ENCODE peak calls at places on chromosomes 1 and 21, in four cellular contexts. Z is brain microvascular endothelial cell, D is tibial nerve, L is upper lobe of left lung. R is an unnamed sample.

GRCh38 chr1:216183427-216183826 is 239.8 kb downstream of the USH2A start:
- DNase-seq in Z (no peak), L (no peak), D (no peak), R (no peak)

GRCh38 chr1:162541619-162542141 is 19.8 kb upstream of the UAP1 start:
- DNase-seq in Z (peak), D (peak), L (no peak), R (peak)

GRCh38 chr1:22131875-22132486 is 10.9 kb downstream of the WNT4 start:
- DNase-seq in D (no peak), Z (no peak), L (peak), R (no peak)

GRCh38 chr1:198174297-198174696 is 17.5 kb downstream of the NEK7 start:
- DNase-seq in D (no peak), L (no peak), Z (no peak), R (no peak)

GRCh38 chr1:204254031-204254661 is 40.4 kb upstream of the GOLT1A start:
- DNase-seq in D (peak), L (peak), Z (peak), R (peak)

GRCh38 chr1:67332653-67333529 is 25.2 kb downstream of the IL12RB2 start:
- DNase-seq in D (no peak), L (no peak), Z (no peak), R (no peak)

GRCh38 chr1:194537521-194537920 is 1351.1 kb upstream of the B3GALT2 start:
- DNase-seq in D (no peak), L (no peak), Z (no peak), R (no peak)

GRCh38 chr1:246946366-246946765 is 14.6 kb upstream of the AHCTF1 start:
- DNase-seq in L (no peak), D (no peak), Z (no peak), R (no peak)

GRCh38 chr1:192811594-192812239 is 2.9 kb downstream of the RGS2 start:
- DNase-seq in Z (no peak), D (no peak), L (no peak), R (no peak)

GRCh38 chr1:153560771-153561170 is 4.9 kb downstream of the S100A2 start:
- DNase-seq in Z (no peak), D (no peak), L (no peak), R (no peak)

GRCh38 chr1:248804771-248805681 is 20.7 kb downstream of the SH3BP5L start:
- DNase-seq in D (no peak), Z (no peak), L (peak), R (no peak)

GRCh38 chr1:229341811-229342304 is 989 bp downstream of the CCSAP start:
- DNase-seq in D (no peak), Z (no peak), L (peak), R (no peak)

GRCh38 chr1:160704250-160704649 is 7.4 kb downstream of the CD48 start:
- DNase-seq in D (peak), Z (no peak), L (peak), R (no peak)

GRCh38 chr1:43774359-43774758 is 67.0 kb downstream of the ST3GAL3 start:
- DNase-seq in D (no peak), Z (peak), L (no peak), R (peak)

DNA sequence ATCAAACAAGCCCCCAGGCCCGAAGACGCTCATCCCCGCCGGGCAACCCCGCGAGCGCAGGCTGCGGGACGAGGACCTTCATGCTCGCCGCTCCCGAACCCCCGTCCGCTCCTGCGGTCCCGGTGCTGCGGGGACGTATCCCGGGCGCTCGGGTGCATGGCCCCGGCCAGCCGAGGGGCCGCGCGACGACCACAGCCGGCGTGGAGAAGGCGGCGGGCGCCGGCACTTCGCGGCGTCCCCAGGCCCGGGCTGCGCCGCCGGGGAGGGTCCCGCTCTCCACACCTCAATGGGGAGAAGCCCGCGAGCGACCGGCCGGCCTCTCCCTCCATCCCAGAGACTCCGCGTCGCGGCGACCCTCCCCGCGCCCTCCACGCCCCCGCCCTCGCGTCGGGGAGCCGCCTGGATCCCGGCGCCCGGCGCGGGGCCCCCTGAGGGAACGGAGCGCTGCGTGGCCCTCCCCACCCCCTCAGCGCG is 401 bp downstream of the ERRFI1 start:
- DNase-seq in L (no peak), Z (no peak), D (no peak), R (no peak)
- H3K27ac ChIP-seq in L (peak), Z (peak), D (peak), R (peak)

GRCh38 chr1:109984190-109984455 is 442 bp upstream of the AHCYL1 start:
- DNase-seq in Z (peak), L (no peak), D (no peak), R (no peak)
- H3K27ac ChIP-seq in Z (peak), L (peak), D (peak), R (peak)

GRCh38 chr1:206674236-206674635 is 10.5 kb upstream of the MAPKAPK2 start:
- DNase-seq in D (no peak), Z (no peak), L (no peak), R (no peak)

GRCh38 chr1:206672011-206672688 is 12.6 kb upstream of the MAPKAPK2 start:
- DNase-seq in Z (no peak), L (no peak), D (no peak), R (no peak)

GRCh38 chr1:206676499-206676898 is 8.2 kb upstream of the MAPKAPK2 start:
- DNase-seq in D (no peak), L (no peak), Z (no peak), R (no peak)

GRCh38 chr1:206672844-206673758 is 11.6 kb upstream of the MAPKAPK2 start:
- DNase-seq in D (peak), L (no peak), Z (peak), R (no peak)

GRCh38 chr1:206674745-206675175 is 9.9 kb upstream of the MAPKAPK2 start:
- DNase-seq in Z (peak), L (peak), D (peak), R (peak)
- H3K27ac ChIP-seq in Z (peak), L (peak), D (peak), R (peak)

GRCh38 chr1:179143332-179143731 is 61.5 kb downstream of the TOR3A start:
- DNase-seq in Z (peak), L (no peak), D (no peak), R (no peak)

GRCh38 chr1:179144621-179145020 is 62.8 kb downstream of the TOR3A start:
- DNase-seq in L (no peak), D (no peak), Z (no peak), R (no peak)

GRCh38 chr1:179141592-179142244 is 59.8 kb downstream of the TOR3A start:
- DNase-seq in Z (peak), L (no peak), D (no peak), R (no peak)

GRCh38 chr1:179145521-179145920 is 63.7 kb downstream of the TOR3A start:
- DNase-seq in L (no peak), Z (no peak), D (no peak), R (no peak)

DNA sequence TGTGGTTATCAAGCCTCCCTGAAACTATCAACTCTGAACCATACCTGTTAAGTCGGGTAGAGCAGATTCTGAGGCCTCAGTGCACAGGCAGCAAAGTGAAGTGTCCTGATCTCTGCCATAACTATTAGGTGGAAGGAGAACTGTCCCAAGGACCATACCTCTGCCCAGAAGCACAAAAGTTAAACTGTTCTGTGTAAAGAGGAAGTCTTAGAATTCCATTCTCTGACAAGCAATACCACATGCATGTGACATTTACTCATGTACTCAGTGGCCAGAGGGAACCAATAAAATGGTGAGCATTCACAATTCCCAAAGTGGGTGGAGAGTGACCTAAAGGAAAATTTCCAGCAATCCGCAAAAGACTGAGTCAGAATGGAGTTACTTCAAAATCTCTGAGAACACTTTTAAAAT is 61.0 kb downstream of the TOR3A start:
- DNase-seq in Z (peak), D (peak), L (no peak), R (no peak)
- H3K27ac ChIP-seq in Z (peak), D (peak), L (peak), R (peak)

DNA sequence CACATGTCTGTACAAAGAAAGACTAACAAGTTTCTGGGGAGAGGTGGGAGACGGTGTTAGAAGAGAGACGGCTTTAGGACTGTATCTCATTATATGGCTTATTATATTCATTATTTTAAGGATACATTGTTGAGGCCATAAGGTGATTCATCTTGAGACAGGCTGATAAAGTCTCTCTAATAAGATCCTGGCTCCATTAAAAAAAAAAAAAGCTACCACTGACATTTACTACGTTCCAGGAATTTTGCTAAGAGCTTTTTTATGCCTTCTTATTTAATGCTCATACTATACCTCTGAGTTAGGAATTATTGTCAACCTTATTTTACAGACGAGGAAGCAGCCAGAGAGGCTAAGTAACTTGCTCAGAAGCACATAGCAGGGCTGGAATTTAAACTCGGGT is 173.7 kb downstream of the GABPA start:
- DNase-seq in Z (no peak), D (no peak), L (no peak), R (no peak)
- H3K27ac ChIP-seq in Z (no peak), D (peak), L (no peak), R (no peak)

GRCh38 chr1:90919190-90919719 is 102.6 kb downstream of the ZNF644 start:
- DNase-seq in L (no peak), Z (no peak), D (no peak), R (no peak)
- H3K27ac ChIP-seq in L (no peak), Z (no peak), D (no peak), R (no peak)

GRCh38 chr1:29176567-29176966 is 5.1 kb downstream of the SRSF4 start:
- DNase-seq in L (no peak), D (no peak), Z (no peak), R (no peak)
- H3K27ac ChIP-seq in L (no peak), D (peak), Z (no peak), R (peak)

GRCh38 chr1:226939439-226940028 is 560 bp upstream of the COQ8A start:
- DNase-seq in L (peak), Z (no peak), D (peak), R (peak)

GRCh38 chr1:226938903-226939438 is 1.1 kb upstream of the COQ8A start:
- DNase-seq in Z (peak), L (no peak), D (no peak), R (no peak)

GRCh38 chr1:226940029-226940805 is at the start of gene COQ8A:
- DNase-seq in Z (peak), D (peak), L (peak), R (peak)

GRCh38 chr1:226942392-226942791 is 2.3 kb downstream of the COQ8A start:
- DNase-seq in Z (no peak), L (no peak), D (no peak), R (no peak)

DNA sequence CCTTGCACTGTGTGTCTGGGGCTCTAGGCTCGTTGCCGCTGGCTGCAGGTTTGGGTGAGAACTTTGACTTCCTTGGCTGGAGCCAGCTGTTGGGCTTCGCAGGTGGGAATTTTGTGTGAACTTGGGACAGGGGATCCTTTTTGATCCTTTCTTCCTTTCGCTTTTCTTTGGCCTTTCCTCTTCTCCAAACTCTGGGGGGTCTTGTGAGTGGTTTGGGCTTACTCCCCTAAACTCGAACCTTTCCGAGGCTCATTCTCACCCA is 643 bp downstream of the COQ8A start:
- DNase-seq in Z (no peak), L (no peak), D (no peak), R (no peak)
- H3K27ac ChIP-seq in Z (no peak), L (peak), D (no peak), R (peak)

DNA sequence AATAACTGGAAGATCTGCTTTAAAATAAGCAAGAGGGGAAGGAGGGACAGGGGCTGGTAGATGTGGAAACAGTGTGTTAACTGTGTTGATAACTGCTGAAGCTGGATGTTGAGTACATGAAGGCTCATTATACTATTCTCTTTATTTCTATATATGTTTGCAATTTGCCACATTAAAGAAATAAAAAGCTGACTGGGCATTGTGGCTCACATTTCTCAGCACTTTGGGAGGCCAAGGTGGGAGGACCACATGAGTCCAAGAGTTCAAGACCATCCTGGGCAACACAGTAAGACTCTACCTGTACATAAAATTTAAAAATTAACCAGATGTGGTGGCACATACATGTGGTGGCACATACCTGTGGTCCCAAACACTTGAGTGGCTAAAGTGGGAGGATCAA is 6.7 kb downstream of the ASH1L start:
- DNase-seq in Z (no peak), D (no peak), L (no peak), R (no peak)
- H3K27ac ChIP-seq in Z (no peak), D (no peak), L (no peak), R (no peak)